ENCODE peak calls at places on chromosomes 16 and 17, in nine cellular contexts. One of them, this sample, is unnamed.
A peak's percentile ranks its signal among the peaks of the same experiment; 100 is the strongest.

GRCh38 chr17:79023886-79024771 is at the start of gene C1QTNF1:
- DNase-seq in HFF-Myc: no peak
- DNase-seq in AG10803: no peak
- DNase-seq in fibroblast of the aortic adventitia: peak; percentile 62
- DNase-seq in CD4-positive, CD25-positive, alpha-beta regulatory T cell: no peak
- DNase-seq in AG09309: no peak
- DNase-seq in left ventricle myocardium inferior: peak; percentile 69
- DNase-seq in neural progenitor cell: peak; percentile 86
- DNase-seq in tibial nerve: no peak
- DNase-seq in this sample: peak; percentile 84

GRCh38 chr17:67615011-67615561 is 102.7 kb upstream of the NOL11 start:
- DNase-seq in HFF-Myc: no peak
- DNase-seq in AG10803: no peak
- DNase-seq in fibroblast of the aortic adventitia: peak; percentile 56
- DNase-seq in CD4-positive, CD25-positive, alpha-beta regulatory T cell: no peak
- DNase-seq in AG09309: no peak
- DNase-seq in left ventricle myocardium inferior: no peak
- DNase-seq in neural progenitor cell: peak; percentile 15
- DNase-seq in tibial nerve: no peak
- DNase-seq in this sample: peak; percentile 75

GRCh38 chr16:67481561-67482259 is 753 bp upstream of the ATP6V0D1 start:
- DNase-seq in HFF-Myc: no peak
- DNase-seq in AG10803: no peak
- DNase-seq in fibroblast of the aortic adventitia: peak; percentile 67
- DNase-seq in CD4-positive, CD25-positive, alpha-beta regulatory T cell: peak; percentile 32
- DNase-seq in AG09309: no peak
- DNase-seq in left ventricle myocardium inferior: peak; percentile 48
- DNase-seq in neural progenitor cell: no peak
- DNase-seq in tibial nerve: peak; percentile 33
- DNase-seq in this sample: peak; percentile 53

GRCh38 chr17:70896843-70897242 is 727.5 kb downstream of the KCNJ2 start:
- DNase-seq in HFF-Myc: no peak
- DNase-seq in AG10803: no peak
- DNase-seq in fibroblast of the aortic adventitia: no peak
- DNase-seq in CD4-positive, CD25-positive, alpha-beta regulatory T cell: no peak
- DNase-seq in AG09309: no peak
- DNase-seq in left ventricle myocardium inferior: no peak
- DNase-seq in neural progenitor cell: no peak
- DNase-seq in tibial nerve: no peak
- DNase-seq in this sample: no peak

GRCh38 chr17:78808106-78808635 is 26.1 kb upstream of the CYTH1 start:
- DNase-seq in HFF-Myc: no peak
- DNase-seq in AG10803: peak; percentile 6
- DNase-seq in fibroblast of the aortic adventitia: peak; percentile 50
- DNase-seq in CD4-positive, CD25-positive, alpha-beta regulatory T cell: no peak
- DNase-seq in AG09309: no peak
- DNase-seq in left ventricle myocardium inferior: no peak
- DNase-seq in neural progenitor cell: no peak
- DNase-seq in tibial nerve: no peak
- DNase-seq in this sample: no peak

GRCh38 chr17:74453665-74454196 is 12.7 kb upstream of the CD300A start:
- DNase-seq in HFF-Myc: no peak
- DNase-seq in AG10803: no peak
- DNase-seq in fibroblast of the aortic adventitia: no peak
- DNase-seq in CD4-positive, CD25-positive, alpha-beta regulatory T cell: peak; percentile 27
- DNase-seq in AG09309: no peak
- DNase-seq in left ventricle myocardium inferior: no peak
- DNase-seq in neural progenitor cell: peak; percentile 97
- DNase-seq in tibial nerve: no peak
- DNase-seq in this sample: no peak

GRCh38 chr16:58850019-58850626 is 116.0 kb upstream of the GOT2 start:
- DNase-seq in HFF-Myc: no peak
- DNase-seq in AG10803: no peak
- DNase-seq in fibroblast of the aortic adventitia: no peak
- DNase-seq in CD4-positive, CD25-positive, alpha-beta regulatory T cell: no peak
- DNase-seq in AG09309: no peak
- DNase-seq in left ventricle myocardium inferior: no peak
- DNase-seq in neural progenitor cell: no peak
- DNase-seq in tibial nerve: no peak
- DNase-seq in this sample: no peak

GRCh38 chr16:67760831-67761230 is 41.7 kb upstream of the GFOD2 start:
- DNase-seq in HFF-Myc: no peak
- DNase-seq in AG10803: no peak
- DNase-seq in fibroblast of the aortic adventitia: no peak
- DNase-seq in CD4-positive, CD25-positive, alpha-beta regulatory T cell: no peak
- DNase-seq in AG09309: no peak
- DNase-seq in left ventricle myocardium inferior: no peak
- DNase-seq in neural progenitor cell: no peak
- DNase-seq in tibial nerve: no peak
- DNase-seq in this sample: no peak

GRCh38 chr17:58693208-58693607 is 806 bp downstream of the RAD51C start:
- DNase-seq in HFF-Myc: no peak
- DNase-seq in AG10803: peak; percentile 35
- DNase-seq in fibroblast of the aortic adventitia: peak; percentile 32
- DNase-seq in CD4-positive, CD25-positive, alpha-beta regulatory T cell: no peak
- DNase-seq in AG09309: no peak
- DNase-seq in left ventricle myocardium inferior: no peak
- DNase-seq in neural progenitor cell: no peak
- DNase-seq in tibial nerve: no peak
- DNase-seq in this sample: no peak

GRCh38 chr17:15436399-15437369 is 30.7 kb downstream of the CDRT4 start:
- DNase-seq in HFF-Myc: peak; percentile 52
- DNase-seq in AG10803: peak; percentile 50
- DNase-seq in fibroblast of the aortic adventitia: peak; percentile 68
- DNase-seq in CD4-positive, CD25-positive, alpha-beta regulatory T cell: peak; percentile 6
- DNase-seq in AG09309: no peak
- DNase-seq in left ventricle myocardium inferior: peak; percentile 76
- DNase-seq in neural progenitor cell: no peak
- DNase-seq in tibial nerve: peak; percentile 71
- DNase-seq in this sample: peak; percentile 51

GRCh38 chr16:10519929-10520868 is 60.2 kb downstream of the EMP2 start:
- DNase-seq in HFF-Myc: no peak
- DNase-seq in AG10803: no peak
- DNase-seq in fibroblast of the aortic adventitia: no peak
- DNase-seq in CD4-positive, CD25-positive, alpha-beta regulatory T cell: no peak
- DNase-seq in AG09309: no peak
- DNase-seq in left ventricle myocardium inferior: no peak
- DNase-seq in neural progenitor cell: no peak
- DNase-seq in tibial nerve: no peak
- DNase-seq in this sample: no peak

GRCh38 chr16:2981899-2982250 is 1.6 kb upstream of the PKMYT1 start:
- DNase-seq in HFF-Myc: no peak
- DNase-seq in AG10803: no peak
- DNase-seq in fibroblast of the aortic adventitia: no peak
- DNase-seq in CD4-positive, CD25-positive, alpha-beta regulatory T cell: no peak
- DNase-seq in AG09309: no peak
- DNase-seq in left ventricle myocardium inferior: no peak
- DNase-seq in neural progenitor cell: peak; percentile 27
- DNase-seq in tibial nerve: no peak
- DNase-seq in this sample: peak; percentile 59

GRCh38 chr16:70770291-70770967 is 30.5 kb downstream of the VAC14 start:
- DNase-seq in HFF-Myc: no peak
- DNase-seq in AG10803: no peak
- DNase-seq in fibroblast of the aortic adventitia: no peak
- DNase-seq in CD4-positive, CD25-positive, alpha-beta regulatory T cell: no peak
- DNase-seq in AG09309: no peak
- DNase-seq in left ventricle myocardium inferior: no peak
- DNase-seq in neural progenitor cell: no peak
- DNase-seq in tibial nerve: no peak
- DNase-seq in this sample: peak; percentile 27

GRCh38 chr16:66580605-66581209 is 1.4 kb downstream of the CMTM2 start:
- DNase-seq in HFF-Myc: peak; percentile 61
- DNase-seq in AG10803: peak; percentile 73
- DNase-seq in fibroblast of the aortic adventitia: peak; percentile 80
- DNase-seq in CD4-positive, CD25-positive, alpha-beta regulatory T cell: no peak
- DNase-seq in AG09309: peak; percentile 57
- DNase-seq in left ventricle myocardium inferior: no peak
- DNase-seq in neural progenitor cell: peak; percentile 54
- DNase-seq in tibial nerve: no peak
- DNase-seq in this sample: no peak

GRCh38 chr17:15231851-15232516 is 33.1 kb downstream of the PMP22 start:
- DNase-seq in HFF-Myc: no peak
- DNase-seq in AG10803: no peak
- DNase-seq in fibroblast of the aortic adventitia: no peak
- DNase-seq in CD4-positive, CD25-positive, alpha-beta regulatory T cell: no peak
- DNase-seq in AG09309: no peak
- DNase-seq in left ventricle myocardium inferior: no peak
- DNase-seq in neural progenitor cell: no peak
- DNase-seq in tibial nerve: no peak
- DNase-seq in this sample: no peak

GRCh38 chr17:1006054-1006453 is 9.1 kb downstream of the TIMM22 start:
- DNase-seq in HFF-Myc: no peak
- DNase-seq in AG10803: no peak
- DNase-seq in fibroblast of the aortic adventitia: no peak
- DNase-seq in CD4-positive, CD25-positive, alpha-beta regulatory T cell: no peak
- DNase-seq in AG09309: no peak
- DNase-seq in left ventricle myocardium inferior: no peak
- DNase-seq in neural progenitor cell: no peak
- DNase-seq in tibial nerve: no peak
- DNase-seq in this sample: no peak

GRCh38 chr17:75645501-75645888 is 12.3 kb downstream of the SMIM5 start:
- DNase-seq in HFF-Myc: no peak
- DNase-seq in AG10803: no peak
- DNase-seq in fibroblast of the aortic adventitia: no peak
- DNase-seq in CD4-positive, CD25-positive, alpha-beta regulatory T cell: no peak
- DNase-seq in AG09309: no peak
- DNase-seq in left ventricle myocardium inferior: no peak
- DNase-seq in neural progenitor cell: no peak
- DNase-seq in tibial nerve: no peak
- DNase-seq in this sample: no peak

GRCh38 chr16:74984194-74984669 is 691 bp downstream of the WDR59 start:
- DNase-seq in HFF-Myc: no peak
- DNase-seq in AG10803: peak; percentile 26
- DNase-seq in fibroblast of the aortic adventitia: peak; percentile 29
- DNase-seq in CD4-positive, CD25-positive, alpha-beta regulatory T cell: no peak
- DNase-seq in AG09309: no peak
- DNase-seq in left ventricle myocardium inferior: no peak
- DNase-seq in neural progenitor cell: no peak
- DNase-seq in tibial nerve: no peak
- DNase-seq in this sample: no peak

GRCh38 chr17:73697872-73698271 is 53.6 kb upstream of the SDK2 start:
- DNase-seq in HFF-Myc: no peak
- DNase-seq in AG10803: no peak
- DNase-seq in fibroblast of the aortic adventitia: no peak
- DNase-seq in CD4-positive, CD25-positive, alpha-beta regulatory T cell: no peak
- DNase-seq in AG09309: no peak
- DNase-seq in left ventricle myocardium inferior: no peak
- DNase-seq in neural progenitor cell: no peak
- DNase-seq in tibial nerve: no peak
- DNase-seq in this sample: peak; percentile 6

GRCh38 chr16:56611281-56611833 is 3.0 kb downstream of the MT2A start:
- DNase-seq in HFF-Myc: no peak
- DNase-seq in AG10803: peak; percentile 55
- DNase-seq in fibroblast of the aortic adventitia: peak; percentile 76
- DNase-seq in CD4-positive, CD25-positive, alpha-beta regulatory T cell: no peak
- DNase-seq in AG09309: no peak
- DNase-seq in left ventricle myocardium inferior: peak; percentile 75
- DNase-seq in neural progenitor cell: no peak
- DNase-seq in tibial nerve: peak; percentile 50
- DNase-seq in this sample: peak; percentile 51

GRCh38 chr17:82703036-82703745 is 4.7 kb upstream of the RAB40B start:
- DNase-seq in HFF-Myc: no peak
- DNase-seq in AG10803: no peak
- DNase-seq in fibroblast of the aortic adventitia: no peak
- DNase-seq in CD4-positive, CD25-positive, alpha-beta regulatory T cell: no peak
- DNase-seq in AG09309: no peak
- DNase-seq in left ventricle myocardium inferior: no peak
- DNase-seq in neural progenitor cell: no peak
- DNase-seq in tibial nerve: no peak
- DNase-seq in this sample: no peak

GRCh38 chr17:39775075-39775474 is 37.3 kb downstream of the GRB7 start:
- DNase-seq in HFF-Myc: no peak
- DNase-seq in AG10803: no peak
- DNase-seq in fibroblast of the aortic adventitia: no peak
- DNase-seq in CD4-positive, CD25-positive, alpha-beta regulatory T cell: no peak
- DNase-seq in AG09309: no peak
- DNase-seq in left ventricle myocardium inferior: no peak
- DNase-seq in neural progenitor cell: no peak
- DNase-seq in tibial nerve: no peak
- DNase-seq in this sample: no peak
- H3K4me3 ChIP-seq in HFF-Myc: no peak overlapping the region
- H3K4me3 ChIP-seq in AG10803: no peak overlapping the region
- H3K4me3 ChIP-seq in fibroblast of the aortic adventitia: no peak overlapping the region
- H3K4me3 ChIP-seq in CD4-positive, CD25-positive, alpha-beta regulatory T cell: peak overlapping the region; percentile 93
- H3K4me3 ChIP-seq in AG09309: no peak overlapping the region
- H3K4me3 ChIP-seq in left ventricle myocardium inferior: no peak overlapping the region
- H3K4me3 ChIP-seq in neural progenitor cell: no peak overlapping the region
- H3K4me3 ChIP-seq in tibial nerve: no peak overlapping the region
- H3K4me3 ChIP-seq in this sample: no peak overlapping the region

GRCh38 chr16:30166202-30166902 is 17.1 kb upstream of the CORO1A start:
- DNase-seq in HFF-Myc: no peak
- DNase-seq in AG10803: no peak
- DNase-seq in fibroblast of the aortic adventitia: no peak
- DNase-seq in CD4-positive, CD25-positive, alpha-beta regulatory T cell: no peak
- DNase-seq in AG09309: no peak
- DNase-seq in left ventricle myocardium inferior: no peak
- DNase-seq in neural progenitor cell: no peak
- DNase-seq in tibial nerve: no peak
- DNase-seq in this sample: no peak
- H3K4me3 ChIP-seq in HFF-Myc: no peak overlapping the region
- H3K4me3 ChIP-seq in AG10803: no peak overlapping the region
- H3K4me3 ChIP-seq in fibroblast of the aortic adventitia: no peak overlapping the region
- H3K4me3 ChIP-seq in CD4-positive, CD25-positive, alpha-beta regulatory T cell: peak overlapping the region; percentile 3
- H3K4me3 ChIP-seq in AG09309: no peak overlapping the region
- H3K4me3 ChIP-seq in left ventricle myocardium inferior: no peak overlapping the region
- H3K4me3 ChIP-seq in neural progenitor cell: no peak overlapping the region
- H3K4me3 ChIP-seq in tibial nerve: no peak overlapping the region
- H3K4me3 ChIP-seq in this sample: no peak overlapping the region

DNA sequence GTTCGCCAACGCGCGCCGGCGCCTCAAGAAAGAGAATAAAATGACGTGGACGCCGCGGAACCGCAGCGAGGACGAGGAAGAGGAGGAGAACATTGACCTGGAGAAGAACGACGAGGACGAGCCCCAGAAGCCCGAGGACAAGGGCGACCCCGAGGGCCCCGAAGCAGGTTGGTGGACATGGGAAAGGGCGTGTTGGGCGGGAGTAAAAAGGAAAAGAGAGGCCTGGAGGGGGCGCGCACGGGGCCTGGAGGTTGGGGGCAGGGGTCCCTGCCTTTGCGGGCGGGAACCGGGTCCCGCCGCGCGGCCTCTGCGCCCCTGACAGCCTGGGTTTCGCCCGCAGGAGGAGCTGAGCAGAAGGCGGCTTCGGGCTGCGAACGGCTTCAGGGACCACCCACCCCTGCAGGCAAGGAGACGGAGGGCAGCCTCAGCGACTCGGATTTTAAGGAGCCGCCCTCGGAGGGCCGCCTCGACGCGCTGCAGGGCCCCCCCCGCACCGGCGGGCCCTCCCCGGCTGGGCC is 2.1 kb downstream of the IRX5 start:
- DNase-seq in HFF-Myc: no peak
- DNase-seq in AG10803: no peak
- DNase-seq in fibroblast of the aortic adventitia: no peak
- DNase-seq in CD4-positive, CD25-positive, alpha-beta regulatory T cell: no peak
- DNase-seq in AG09309: no peak
- DNase-seq in left ventricle myocardium inferior: no peak
- DNase-seq in neural progenitor cell: peak; percentile 70
- DNase-seq in tibial nerve: no peak
- DNase-seq in this sample: no peak
- H3K4me3 ChIP-seq in HFF-Myc: peak overlapping the region; percentile 82
- H3K4me3 ChIP-seq in AG10803: peak overlapping the region; percentile 87
- H3K4me3 ChIP-seq in fibroblast of the aortic adventitia: peak overlapping the region; percentile 84
- H3K4me3 ChIP-seq in CD4-positive, CD25-positive, alpha-beta regulatory T cell: no peak overlapping the region
- H3K4me3 ChIP-seq in AG09309: peak overlapping the region; percentile 58
- H3K4me3 ChIP-seq in left ventricle myocardium inferior: peak overlapping the region; percentile 85
- H3K4me3 ChIP-seq in neural progenitor cell: peak overlapping the region; percentile 79
- H3K4me3 ChIP-seq in tibial nerve: no peak overlapping the region
- H3K4me3 ChIP-seq in this sample: no peak overlapping the region

GRCh38 chr17:81471804-81472456 is 40.7 kb downstream of the ACTG1 start:
- DNase-seq in HFF-Myc: peak; percentile 89
- DNase-seq in AG10803: peak; percentile 93
- DNase-seq in fibroblast of the aortic adventitia: peak; percentile 80
- DNase-seq in CD4-positive, CD25-positive, alpha-beta regulatory T cell: no peak
- DNase-seq in AG09309: peak; percentile 74
- DNase-seq in left ventricle myocardium inferior: no peak
- DNase-seq in neural progenitor cell: peak; percentile 47
- DNase-seq in tibial nerve: peak; percentile 94
- DNase-seq in this sample: peak; percentile 74
- H3K4me3 ChIP-seq in HFF-Myc: peak overlapping the region; percentile 27
- H3K4me3 ChIP-seq in AG10803: peak overlapping the region; percentile 53
- H3K4me3 ChIP-seq in fibroblast of the aortic adventitia: peak overlapping the region; percentile 32
- H3K4me3 ChIP-seq in CD4-positive, CD25-positive, alpha-beta regulatory T cell: no peak overlapping the region
- H3K4me3 ChIP-seq in AG09309: peak overlapping the region; percentile 25
- H3K4me3 ChIP-seq in left ventricle myocardium inferior: peak overlapping the region; percentile 27
- H3K4me3 ChIP-seq in neural progenitor cell: no peak overlapping the region
- H3K4me3 ChIP-seq in tibial nerve: no peak overlapping the region
- H3K4me3 ChIP-seq in this sample: no peak overlapping the region